ENCODE peak calls at places on chromosome 21, in eight cellular contexts. P is MM.1S; Z is left cardiac atrium; Q is glutamatergic neuron; K is Caco-2; B is D341Med; F is activated CD4-positive, CD25-positive, alpha-beta regulatory T cell; O is NCI-H345. X is an unnamed sample.

GRCh38 chr21:45989355-45990048 is 7.9 kb downstream of the COL6A1 start:
- DNase-seq in P (no peak), Z (peak), Q (peak), K (no peak), B (no peak), F (no peak), O (no peak), X (no peak)

GRCh38 chr21:44517175-44517899 is 22.7 kb downstream of the KRTAP10-1 start:
- DNase-seq in P (peak), Z (no peak), Q (peak), K (peak), B (no peak), F (no peak), O (peak), X (no peak)

GRCh38 chr21:42220138-42220701 is 1.3 kb downstream of the ABCG1 start:
- DNase-seq in P (peak), Z (peak), Q (peak), K (peak), B (peak), F (no peak), O (peak), X (no peak)

GRCh38 chr21:25881524-25882376 is 147.0 kb downstream of the GABPA start:
- DNase-seq in P (peak), Z (peak), Q (peak), K (peak), B (peak), F (peak), O (peak), X (no peak)

GRCh38 chr21:41622831-41623548 is 115.0 kb upstream of the TMPRSS2 start:
- DNase-seq in P (no peak), Z (peak), Q (no peak), K (no peak), B (no peak), F (no peak), O (no peak), X (no peak)

GRCh38 chr21:31733521-31734149 is 1.7 kb upstream of the SCAF4 start:
- DNase-seq in P (no peak), Z (no peak), Q (no peak), K (no peak), B (no peak), F (no peak), O (no peak), X (no peak)

GRCh38 chr21:38843379-38843778 is 37.6 kb downstream of the ETS2 start:
- DNase-seq in P (no peak), Z (no peak), Q (no peak), K (no peak), B (no peak), F (no peak), O (no peak), X (no peak)

GRCh38 chr21:36847189-36847588 is 119.3 kb downstream of the HLCS start:
- DNase-seq in P (no peak), Z (no peak), Q (no peak), K (no peak), B (no peak), F (no peak), O (no peak), X (no peak)

GRCh38 chr21:33962290-33962689 is 46.7 kb upstream of the ATP5PO start:
- DNase-seq in P (no peak), Z (no peak), Q (no peak), K (no peak), B (no peak), F (no peak), O (no peak), X (no peak)

GRCh38 chr21:37914211-37914900 is 1.9 kb downstream of the KCNJ6 start:
- DNase-seq in P (peak), Z (peak), Q (peak), K (peak), B (peak), F (no peak), O (no peak), X (no peak)

GRCh38 chr21:41953249-41953830 is 478 bp downstream of the C2CD2 start:
- DNase-seq in P (no peak), Z (peak), Q (peak), K (peak), B (no peak), F (no peak), O (no peak), X (no peak)

GRCh38 chr21:29719561-29719960 is 220.2 kb downstream of the GRIK1 start:
- DNase-seq in P (no peak), Z (no peak), Q (no peak), K (no peak), B (peak), F (no peak), O (no peak), X (no peak)

GRCh38 chr21:32392880-32393676 is at the start of gene URB1:
- DNase-seq in P (peak), Z (peak), Q (peak), K (peak), B (peak), F (peak), O (peak), X (peak)

GRCh38 chr21:38323721-38324591 is 67.2 kb downstream of the KCNJ15 start:
- DNase-seq in P (peak), Z (no peak), Q (no peak), K (no peak), B (no peak), F (no peak), O (no peak), X (no peak)

GRCh38 chr21:45997495-45998275 is 16.1 kb downstream of the COL6A1 start:
- DNase-seq in P (no peak), Z (peak), Q (peak), K (no peak), B (no peak), F (no peak), O (no peak), X (peak)

GRCh38 chr21:41803316-41803715 is 36.5 kb upstream of the RIPK4 start:
- DNase-seq in P (no peak), Z (no peak), Q (no peak), K (no peak), B (no peak), F (no peak), O (no peak), X (no peak)

GRCh38 chr21:42652527-42653491 is 612 bp upstream of the PDE9A start:
- DNase-seq in P (no peak), Z (peak), Q (peak), K (peak), B (peak), F (no peak), O (no peak), X (no peak)

GRCh38 chr21:28587748-28588147 is 404.9 kb downstream of the LTN1 start:
- DNase-seq in P (no peak), Z (no peak), Q (no peak), K (no peak), B (no peak), F (no peak), O (no peak), X (no peak)

GRCh38 chr21:42190492-42190875 is 28.5 kb upstream of the ABCG1 start:
- DNase-seq in P (no peak), Z (no peak), Q (no peak), K (no peak), B (no peak), F (no peak), O (no peak), X (no peak)

GRCh38 chr21:35095859-35096291 is 46.8 kb upstream of the RUNX1 start:
- DNase-seq in P (no peak), Z (no peak), Q (no peak), K (no peak), B (no peak), F (no peak), O (no peak), X (no peak)

GRCh38 chr21:45386728-45387371 is 18.1 kb upstream of the COL18A1 start:
- DNase-seq in P (no peak), Z (peak), Q (peak), K (no peak), B (no peak), F (no peak), O (no peak), X (peak)

GRCh38 chr21:43824250-43824882 is 35.0 kb downstream of the RRP1 start:
- DNase-seq in P (no peak), Z (no peak), Q (no peak), K (no peak), B (no peak), F (no peak), O (no peak), X (no peak)

GRCh38 chr21:39472211-39472610 is 20.4 kb downstream of the SH3BGR start:
- DNase-seq in P (no peak), Z (no peak), Q (no peak), K (no peak), B (no peak), F (no peak), O (no peak), X (no peak)

GRCh38 chr21:24759348-24760118 is 847.7 kb downstream of the MRPL39 start:
- DNase-seq in P (no peak), Z (no peak), Q (no peak), K (no peak), B (no peak), F (no peak), O (no peak), X (no peak)

GRCh38 chr21:41768371-41769042 is 1.7 kb upstream of the RIPK4 start:
- DNase-seq in P (no peak), Z (no peak), Q (no peak), K (peak), B (no peak), F (no peak), O (peak), X (peak)

GRCh38 chr21:43865471-43866181 is 603 bp downstream of the AGPAT3 start:
- DNase-seq in P (peak), Z (peak), Q (no peak), K (peak), B (peak), F (peak), O (peak), X (no peak)

GRCh38 chr21:28421716-28422480 is 570.8 kb downstream of the LTN1 start:
- DNase-seq in P (no peak), Z (no peak), Q (no peak), K (no peak), B (no peak), F (no peak), O (no peak), X (no peak)

GRCh38 chr21:42463861-42464515 is 32.0 kb downstream of the RSPH1 start:
- DNase-seq in P (peak), Z (no peak), Q (no peak), K (peak), B (no peak), F (peak), O (peak), X (no peak)

GRCh38 chr21:44425895-44426662 is 29.2 kb upstream of the LRRC3 start:
- DNase-seq in P (no peak), Z (no peak), Q (no peak), K (no peak), B (no peak), F (no peak), O (no peak), X (peak)

GRCh38 chr21:29145354-29145782 is 14.9 kb downstream of the MAP3K7CL start:
- DNase-seq in P (no peak), Z (peak), Q (no peak), K (no peak), B (no peak), F (no peak), O (no peak), X (no peak)

GRCh38 chr21:34227386-34227852 is 136.4 kb upstream of the KCNE2 start:
- DNase-seq in P (no peak), Z (no peak), Q (no peak), K (no peak), B (no peak), F (no peak), O (no peak), X (no peak)

GRCh38 chr21:41601573-41602371 is 93.8 kb upstream of the TMPRSS2 start:
- DNase-seq in P (no peak), Z (no peak), Q (no peak), K (no peak), B (no peak), F (no peak), O (no peak), X (peak)

GRCh38 chr21:45409466-45410150 is 4.6 kb downstream of the COL18A1 start:
- DNase-seq in P (no peak), Z (peak), Q (no peak), K (no peak), B (no peak), F (no peak), O (no peak), X (no peak)

GRCh38 chr21:22020221-22020620 is 1022.0 kb downstream of the NCAM2 start:
- DNase-seq in P (no peak), Z (no peak), Q (no peak), K (no peak), B (no peak), F (no peak), O (no peak), X (no peak)